ENCODE peak calls at places on chromosomes 11 and 22, in six cellular contexts. D, S, P, W, Z and M are unnamed samples.

GRCh38 chr11:65851083-65851579 is 6.8 kb downstream of the CFL1 start:
- DNase-seq in D (no peak), S (no peak), P (no peak), W (no peak), Z (no peak), M (no peak)

GRCh38 chr11:47296045-47296444 is 26.1 kb downstream of the MADD start:
- DNase-seq in D (no peak), S (no peak), P (no peak), W (no peak), Z (no peak), M (no peak)

GRCh38 chr11:24755260-24755839 is 258.5 kb downstream of the LUZP2 start:
- DNase-seq in D (no peak), S (no peak), P (no peak), W (no peak), Z (no peak), M (no peak)

GRCh38 chr11:125343732-125344131 is 152.3 kb downstream of the FEZ1 start:
- DNase-seq in D (no peak), S (no peak), P (no peak), W (no peak), Z (no peak), M (no peak)

GRCh38 chr11:73961321-73961720 is 10.5 kb downstream of the DNAJB13 start:
- DNase-seq in D (no peak), S (no peak), P (no peak), W (no peak), Z (no peak), M (no peak)

GRCh38 chr11:58829736-58830135 is 14.8 kb downstream of the GLYATL2 start:
- DNase-seq in D (no peak), S (peak), P (no peak), W (peak), Z (no peak), M (no peak)

GRCh38 chr11:117866526-117866925 is 9.9 kb downstream of the FXYD6 start:
- DNase-seq in D (no peak), S (no peak), P (no peak), W (no peak), Z (no peak), M (no peak)

GRCh38 chr11:117126223-117126965 is 17.7 kb upstream of the PAFAH1B2 start:
- DNase-seq in D (no peak), S (no peak), P (no peak), W (no peak), Z (no peak), M (no peak)

GRCh38 chr11:38060930-38061329 is 1462.9 kb upstream of the RAG2 start:
- DNase-seq in D (no peak), S (no peak), P (no peak), W (no peak), Z (no peak), M (no peak)

GRCh38 chr11:45056529-45056928 is 89.9 kb upstream of the PRDM11 start:
- DNase-seq in D (no peak), S (no peak), P (no peak), W (no peak), Z (no peak), M (no peak)

GRCh38 chr11:118139578-118139977 is 13.0 kb downstream of the SCN4B start:
- DNase-seq in D (no peak), S (no peak), P (no peak), W (no peak), Z (no peak), M (no peak)

GRCh38 chr11:61587541-61587941 is 6.7 kb upstream of the SYT7 start:
- DNase-seq in D (peak), S (no peak), P (no peak), W (no peak), Z (no peak), M (peak)

DNA sequence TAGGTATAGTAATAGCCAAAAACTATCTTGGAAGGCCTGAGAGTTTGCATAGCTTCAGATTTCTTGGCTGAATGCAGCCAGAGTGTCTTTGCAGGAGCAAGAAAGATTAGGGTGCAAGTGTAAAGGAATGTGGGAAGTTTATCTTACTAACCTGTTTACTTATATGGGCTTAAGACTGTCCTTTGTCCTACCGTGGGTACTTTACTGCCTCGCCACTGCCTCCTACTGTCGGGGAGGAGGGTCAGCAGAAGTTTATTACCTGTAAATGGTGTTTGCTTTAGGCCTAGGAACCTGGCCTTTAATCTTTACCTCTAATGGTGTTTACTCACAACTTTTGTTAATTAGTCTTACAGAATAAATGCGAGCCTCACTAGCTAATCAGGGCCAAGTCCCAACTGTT is 633.8 kb downstream of the DLG2 start:
- DNase-seq in D (no peak), S (no peak), P (no peak), W (no peak), Z (no peak), M (no peak)
- TF ChIP-seq CTCF in D (no peak), S (peak), P (peak), W (peak), Z (no peak), M (no peak)

GRCh38 chr11:56748597-56748996 is at the start of gene OR9G4:
- DNase-seq in D (no peak), S (no peak), P (no peak), W (no peak), Z (no peak), M (no peak)
- TF ChIP-seq CTCF in D (no peak), S (no peak), P (no peak), W (no peak), Z (no peak), M (no peak)

DNA sequence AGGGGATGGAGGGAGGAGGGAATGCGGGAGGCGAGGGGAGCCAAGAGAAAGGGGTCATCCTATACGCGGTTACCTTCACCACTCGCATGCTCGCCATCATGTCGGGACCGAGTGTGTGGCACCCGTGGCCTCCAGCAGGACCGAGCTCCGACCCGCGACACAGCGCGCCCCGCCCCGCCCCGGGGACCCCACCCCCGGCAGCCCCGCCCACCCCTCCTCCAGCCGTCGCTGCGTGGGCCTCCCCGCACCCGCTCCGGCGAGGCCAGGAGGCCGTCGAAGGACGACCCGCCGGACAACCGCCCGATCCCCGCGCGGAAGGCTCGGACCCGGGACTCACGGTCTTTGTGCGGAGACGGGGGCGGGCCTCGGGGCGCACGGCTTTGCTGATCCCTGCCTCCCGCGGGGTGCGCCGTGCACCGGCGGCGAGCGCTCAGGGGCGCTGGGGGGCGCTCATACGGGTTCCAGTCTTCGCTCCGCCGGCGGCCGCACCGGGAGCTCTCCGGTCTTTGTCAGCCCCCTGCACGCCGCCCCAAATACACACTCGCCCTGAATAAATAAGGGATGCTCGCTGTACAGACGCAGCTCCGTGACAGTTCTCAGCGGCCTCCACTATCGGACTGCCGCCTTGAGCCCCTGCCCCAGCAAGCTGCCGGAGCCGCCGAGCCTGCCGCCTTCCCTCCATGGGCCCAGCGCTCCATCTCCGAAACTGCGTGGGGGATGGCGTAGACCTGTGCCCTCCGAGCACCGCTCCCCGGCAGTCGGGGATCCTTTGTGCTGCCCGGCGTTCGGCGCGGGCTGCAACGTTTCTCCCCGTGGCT is at the start of gene UBE2L6:
- DNase-seq in D (peak), S (no peak), P (peak), W (no peak), Z (peak), M (peak)
- TF ChIP-seq CTCF in D (peak), S (no peak), P (peak), W (no peak), Z (no peak), M (peak)

DNA sequence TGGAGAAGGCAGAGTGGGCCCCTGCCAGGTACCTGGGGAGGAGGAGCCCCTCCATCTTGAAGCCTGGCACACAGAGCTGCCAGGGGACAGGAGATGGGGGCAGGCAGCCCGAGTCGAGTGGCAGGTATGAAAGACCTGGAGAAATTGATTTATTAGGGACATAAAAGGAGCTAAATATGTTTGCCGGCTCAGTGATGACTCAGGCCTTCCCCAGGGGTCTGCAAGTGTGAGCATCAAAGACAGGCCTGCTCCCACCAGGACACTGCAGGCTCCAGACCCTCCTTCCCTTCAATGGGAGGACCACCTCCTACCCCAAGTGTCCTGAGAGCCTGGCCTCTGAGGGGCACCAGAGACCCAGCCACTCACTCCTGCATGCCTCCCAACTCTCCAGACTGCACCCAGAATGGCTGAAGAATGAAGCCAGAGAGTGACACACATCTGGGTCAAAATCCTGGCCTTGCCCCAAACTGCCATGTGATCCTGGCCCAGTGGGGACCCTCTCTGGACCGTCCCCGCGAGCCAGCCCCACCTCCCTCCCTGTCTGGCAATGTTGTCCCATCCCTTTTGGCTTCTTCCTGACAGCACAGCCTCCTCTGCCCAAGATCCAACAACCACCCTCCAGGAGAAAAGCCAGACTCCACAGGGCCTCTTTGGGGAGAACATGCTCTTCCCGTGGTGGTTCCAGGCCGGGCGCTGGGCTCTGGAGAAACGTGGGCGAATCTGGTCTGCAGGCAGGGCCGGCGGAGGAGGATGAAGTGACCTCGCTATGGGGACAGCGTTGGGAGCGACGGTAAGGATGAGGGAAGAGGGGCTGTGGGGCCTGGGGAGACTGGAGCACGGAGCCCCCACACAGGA is 36.2 kb downstream of the CYTH4 start:
- DNase-seq in D (no peak), S (no peak), P (no peak), W (no peak), Z (no peak), M (no peak)
- TF ChIP-seq CTCF in D (no peak), S (peak), P (no peak), W (peak), Z (no peak), M (no peak)

GRCh38 chr11:134270250-134270714 is 5.9 kb upstream of the GLB1L3 start:
- DNase-seq in D (no peak), S (no peak), P (no peak), W (no peak), Z (no peak), M (no peak)
- TF ChIP-seq CTCF in D (no peak), S (peak), P (peak), W (no peak), Z (no peak), M (no peak)